ENCODE peak calls at places on chromosome 1, in nine cellular contexts. O is left ventricle myocardium superior, U is C1 segment of cervical spinal cord, E is kidney epithelial cell, R is WTC11, G is fibroblast of lung, P is cardiac fibroblast, B is nephron progenitor cell, H is left ventricle myocardium inferior. K is an unnamed sample.

GRCh38 chr1:216621536-216621935 is 101.7 kb downstream of the ESRRG start:
- DNase-seq in P (no peak), R (no peak), O (no peak), E (no peak), B (no peak), U (no peak), H (no peak), G (no peak), K (no peak)

GRCh38 chr1:165253818-165254254 is 102.7 kb downstream of the LMX1A start:
- DNase-seq in P (no peak), E (no peak), U (no peak), O (no peak), B (no peak), R (no peak), G (no peak), H (no peak), K (no peak)

GRCh38 chr1:228937851-228938247 is 202.6 kb downstream of the RHOU start:
- DNase-seq in E (no peak), U (no peak), B (no peak), P (no peak), O (peak), G (peak), R (no peak), H (peak), K (no peak)

GRCh38 chr1:29197590-29197924 is 15.9 kb upstream of the SRSF4 start:
- DNase-seq in R (peak), O (no peak), G (peak), H (no peak), E (no peak), U (no peak), B (no peak), P (peak), K (no peak)

GRCh38 chr1:205356424-205357151 is at the start of gene KLHDC8A:
- DNase-seq in R (no peak), P (no peak), O (no peak), G (no peak), H (no peak), E (no peak), B (peak), U (no peak), K (no peak)

GRCh38 chr1:191174298-191174697 is 696.6 kb upstream of the BRINP3 start:
- DNase-seq in E (no peak), O (no peak), R (no peak), U (no peak), H (no peak), B (no peak), G (peak), P (no peak), K (no peak)

GRCh38 chr1:219834247-219834917 is 94.0 kb downstream of the SLC30A10 start:
- DNase-seq in U (no peak), R (peak), H (no peak), P (no peak), O (no peak), E (no peak), B (no peak), G (no peak), K (no peak)

GRCh38 chr1:154837034-154837678 is 32.9 kb downstream of the KCNN3 start:
- DNase-seq in P (no peak), B (no peak), R (no peak), H (peak), U (no peak), E (no peak), G (no peak), O (peak), K (no peak)

GRCh38 chr1:212792396-212792908 is 758 bp downstream of the TATDN3 start:
- DNase-seq in H (no peak), E (no peak), G (no peak), U (no peak), O (no peak), R (no peak), P (no peak), B (no peak), K (no peak)

GRCh38 chr1:175072131-175072941 is 4.7 kb downstream of the TNN start:
- DNase-seq in G (peak), P (peak), R (no peak), H (peak), U (peak), B (peak), O (peak), E (peak), K (peak)

GRCh38 chr1:207872655-207873054 is 38.3 kb downstream of the CD34 start:
- DNase-seq in H (no peak), G (no peak), E (no peak), P (no peak), O (no peak), R (no peak), B (no peak), U (no peak), K (no peak)

GRCh38 chr1:183148599-183148998 is 37.5 kb upstream of the LAMC2 start:
- DNase-seq in O (no peak), E (no peak), R (no peak), U (no peak), G (peak), H (no peak), P (peak), B (no peak), K (no peak)

GRCh38 chr1:218699411-218699810 is 354.3 kb downstream of the TGFB2 start:
- DNase-seq in O (no peak), H (no peak), R (no peak), P (peak), U (no peak), E (no peak), G (peak), B (no peak), K (no peak)

GRCh38 chr1:208158640-208159541 is 85.3 kb downstream of the PLXNA2 start:
- DNase-seq in E (no peak), B (no peak), O (no peak), R (no peak), U (no peak), P (no peak), G (no peak), H (no peak), K (no peak)

GRCh38 chr1:111743679-111744101 is 4.5 kb upstream of the INKA2 start:
- DNase-seq in U (no peak), B (no peak), P (peak), H (peak), G (peak), O (peak), R (no peak), E (no peak), K (peak)

GRCh38 chr1:26907071-26907922 is 6.5 kb downstream of the NR0B2 start:
- DNase-seq in B (no peak), R (no peak), P (peak), G (peak), E (peak), O (no peak), U (no peak), H (no peak), K (peak)

GRCh38 chr1:27885114-27885528 is 12.8 kb downstream of the THEMIS2 start:
- DNase-seq in E (no peak), P (no peak), U (no peak), B (no peak), H (peak), R (no peak), O (no peak), G (no peak), K (no peak)

GRCh38 chr1:154419620-154420020 is 14.5 kb downstream of the IL6R start:
- DNase-seq in P (peak), H (peak), B (no peak), E (peak), U (peak), O (peak), R (no peak), G (peak), K (peak)

GRCh38 chr1:999797-1000356 is at the start of gene HES4:
- DNase-seq in H (peak), O (peak), E (peak), P (peak), R (peak), B (peak), U (peak), G (peak), K (peak)

GRCh38 chr1:24900486-24900849 is 29.6 kb downstream of the RUNX3 start:
- DNase-seq in U (no peak), H (no peak), E (no peak), P (no peak), B (no peak), G (no peak), R (no peak), O (no peak), K (no peak)

GRCh38 chr1:106747791-106748190 is 308.7 kb upstream of the PRMT6 start:
- DNase-seq in O (peak), G (no peak), E (no peak), P (no peak), R (peak), B (no peak), U (no peak), H (no peak), K (no peak)

GRCh38 chr1:107710005-107710404 is 255.0 kb downstream of the VAV3 start:
- DNase-seq in E (no peak), O (no peak), P (no peak), B (no peak), H (no peak), U (no peak), R (no peak), G (no peak), K (no peak)

GRCh38 chr1:66353207-66353606 is 180.7 kb upstream of the SGIP1 start:
- DNase-seq in P (peak), H (no peak), R (no peak), B (no peak), G (no peak), U (peak), O (no peak), E (no peak), K (no peak)

GRCh38 chr1:182198006-182198605 is 136.6 kb upstream of the ZNF648 start:
- DNase-seq in H (no peak), P (no peak), E (no peak), O (no peak), G (peak), R (no peak), U (no peak), B (no peak), K (no peak)

GRCh38 chr1:243842978-243843490 is 7.0 kb downstream of the AKT3 start:
- DNase-seq in U (no peak), R (no peak), E (no peak), H (no peak), G (peak), B (no peak), P (peak), O (no peak), K (peak)

GRCh38 chr1:5728956-5729355 is 263.3 kb downstream of the NPHP4 start:
- DNase-seq in U (no peak), O (no peak), B (no peak), E (no peak), G (no peak), H (no peak), R (no peak), P (no peak), K (no peak)

GRCh38 chr1:160813215-160813614 is 17.2 kb downstream of the LY9 start:
- DNase-seq in G (no peak), P (no peak), E (peak), R (no peak), O (no peak), H (no peak), U (no peak), B (no peak), K (no peak)

K was measured in AG08396.